ENCODE peak calls at places on chromosomes 2 and 18, in four cellular contexts. One of them, this sample, is unnamed.

GRCh38 chr2:216474925-216475670 is 23.5 kb upstream of the RPL37A start:
- DNase-seq in GM12878: no peak
- DNase-seq in K562: no peak
- DNase-seq in HepG2: no peak
- DNase-seq in this sample: no peak

GRCh38 chr18:68121308-68121707 is 593.6 kb downstream of the TMX3 start:
- DNase-seq in GM12878: no peak
- DNase-seq in HepG2: no peak
- DNase-seq in K562: no peak
- DNase-seq in this sample: peak; percentile 3

GRCh38 chr2:134869941-134870736 is 31.7 kb downstream of the ACMSD start:
- DNase-seq in HepG2: no peak
- DNase-seq in K562: no peak
- DNase-seq in GM12878: no peak
- DNase-seq in this sample: no peak

GRCh38 chr2:1039549-1039948 is 88.9 kb downstream of the SNTG2 start:
- DNase-seq in HepG2: no peak
- DNase-seq in GM12878: no peak
- DNase-seq in K562: no peak
- DNase-seq in this sample: no peak

GRCh38 chr18:28112056-28112470 is 64.9 kb downstream of the CDH2 start:
- DNase-seq in GM12878: no peak
- DNase-seq in HepG2: no peak
- DNase-seq in K562: no peak
- DNase-seq in this sample: peak; percentile 15

GRCh38 chr2:129369437-129369836 is 610.0 kb upstream of the RAB6C start:
- DNase-seq in HepG2: no peak
- DNase-seq in GM12878: peak; percentile 34
- DNase-seq in K562: no peak
- DNase-seq in this sample: no peak

GRCh38 chr2:219037783-219038549 is 3.4 kb downstream of the CFAP65 start:
- DNase-seq in HepG2: peak; percentile 35
- DNase-seq in GM12878: no peak
- DNase-seq in K562: no peak
- DNase-seq in this sample: no peak

GRCh38 chr2:30336978-30337841 is 105.9 kb downstream of the LBH start:
- DNase-seq in K562: no peak
- DNase-seq in HepG2: no peak
- DNase-seq in GM12878: peak; percentile 92
- DNase-seq in this sample: no peak

GRCh38 chr2:95379616-95379925 is 22.9 kb upstream of the FAHD2A start:
- DNase-seq in K562: peak; percentile 44
- DNase-seq in GM12878: no peak
- DNase-seq in HepG2: no peak
- DNase-seq in this sample: no peak

GRCh38 chr18:74040459-74041332 is 106.9 kb downstream of the FBXO15 start:
- DNase-seq in GM12878: no peak
- DNase-seq in HepG2: peak; percentile 28
- DNase-seq in K562: peak; percentile 58
- DNase-seq in this sample: peak; percentile 62

GRCh38 chr2:9780368-9781130 is 62.7 kb upstream of the TAF1B start:
- DNase-seq in K562: no peak
- DNase-seq in GM12878: no peak
- DNase-seq in HepG2: no peak
- DNase-seq in this sample: no peak

GRCh38 chr2:136522724-136523123 is 242.6 kb upstream of the THSD7B start:
- DNase-seq in HepG2: no peak
- DNase-seq in GM12878: no peak
- DNase-seq in K562: no peak
- DNase-seq in this sample: no peak

GRCh38 chr2:191728710-191729597 is 51.0 kb downstream of the NABP1 start:
- DNase-seq in GM12878: no peak
- DNase-seq in HepG2: no peak
- DNase-seq in K562: peak; percentile 9
- DNase-seq in this sample: no peak

GRCh38 chr18:3388980-3389379 is 61.0 kb upstream of the TGIF1 start:
- DNase-seq in K562: no peak
- DNase-seq in HepG2: no peak
- DNase-seq in GM12878: no peak
- DNase-seq in this sample: no peak
- TF ChIP-seq BHLHE40 in K562: no peak
- TF ChIP-seq BHLHE40 in HepG2: no peak
- TF ChIP-seq BHLHE40 in GM12878: no peak
- TF ChIP-seq BHLHE40 in this sample: no peak

DNA sequence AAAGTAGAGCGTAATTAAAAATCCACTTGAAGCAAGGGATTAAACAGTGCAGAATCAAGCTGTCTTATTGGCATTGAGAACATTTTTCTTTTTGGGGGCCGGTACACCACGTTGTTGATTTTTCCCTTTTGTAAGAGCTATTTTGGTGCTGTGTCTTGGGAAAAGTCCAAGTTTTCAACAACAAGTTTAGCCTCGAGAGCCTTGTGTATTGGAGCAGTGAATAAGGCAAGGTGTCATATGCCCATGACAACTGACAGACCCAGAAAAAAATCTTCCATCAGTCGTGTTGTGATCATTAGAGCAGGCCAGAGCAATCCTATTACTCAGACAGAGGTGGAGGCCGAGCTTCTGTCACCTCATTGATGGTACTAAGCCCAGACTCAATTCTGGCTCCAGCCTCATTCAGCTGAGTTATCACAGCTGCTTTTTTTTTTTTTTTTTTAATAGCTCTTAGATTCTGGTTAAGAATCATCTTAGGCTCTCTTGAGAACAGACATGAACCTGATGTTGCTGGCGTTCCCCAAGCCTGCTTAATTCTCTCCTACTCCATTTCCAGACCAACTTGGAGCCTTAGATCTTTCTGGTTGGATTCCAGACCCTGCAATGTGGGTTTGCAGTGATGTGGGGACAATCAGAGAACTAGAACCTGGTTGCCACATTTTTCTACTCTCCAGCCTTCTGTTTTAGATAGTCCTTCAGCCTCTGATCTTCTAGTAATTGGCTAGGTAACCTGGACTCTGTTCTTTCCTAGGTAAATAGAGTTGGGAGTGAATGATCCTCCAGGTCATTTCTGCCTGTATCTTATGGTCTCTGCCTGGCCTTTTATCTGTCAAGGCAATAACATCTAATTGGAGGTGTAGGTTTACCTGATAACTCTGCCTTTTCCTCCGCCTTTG is 43.2 kb downstream of the MOGAT1 start:
- DNase-seq in K562: no peak
- DNase-seq in GM12878: no peak
- DNase-seq in HepG2: peak; percentile 50
- DNase-seq in this sample: no peak
- TF ChIP-seq FOXK2 in K562: no peak
- TF ChIP-seq FOXK2 in GM12878: no peak
- TF ChIP-seq FOXK2 in HepG2: no peak
- TF ChIP-seq FOXK2 in this sample: no peak

GRCh38 chr18:76554788-76555187 is 59.7 kb upstream of the ZNF516 start:
- DNase-seq in K562: no peak
- DNase-seq in HepG2: no peak
- DNase-seq in GM12878: no peak
- DNase-seq in this sample: no peak

GRCh38 chr18:76557026-76557575 is 62.1 kb upstream of the ZNF516 start:
- DNase-seq in GM12878: no peak
- DNase-seq in K562: no peak
- DNase-seq in HepG2: peak; percentile 49
- DNase-seq in this sample: no peak

GRCh38 chr18:76564117-76564516 is 69.1 kb upstream of the ZNF516 start:
- DNase-seq in K562: no peak
- DNase-seq in GM12878: no peak
- DNase-seq in HepG2: no peak
- DNase-seq in this sample: no peak

GRCh38 chr18:76562286-76562840 is 67.3 kb upstream of the ZNF516 start:
- DNase-seq in GM12878: no peak
- DNase-seq in K562: peak; percentile 11
- DNase-seq in HepG2: no peak
- DNase-seq in this sample: no peak

DNA sequence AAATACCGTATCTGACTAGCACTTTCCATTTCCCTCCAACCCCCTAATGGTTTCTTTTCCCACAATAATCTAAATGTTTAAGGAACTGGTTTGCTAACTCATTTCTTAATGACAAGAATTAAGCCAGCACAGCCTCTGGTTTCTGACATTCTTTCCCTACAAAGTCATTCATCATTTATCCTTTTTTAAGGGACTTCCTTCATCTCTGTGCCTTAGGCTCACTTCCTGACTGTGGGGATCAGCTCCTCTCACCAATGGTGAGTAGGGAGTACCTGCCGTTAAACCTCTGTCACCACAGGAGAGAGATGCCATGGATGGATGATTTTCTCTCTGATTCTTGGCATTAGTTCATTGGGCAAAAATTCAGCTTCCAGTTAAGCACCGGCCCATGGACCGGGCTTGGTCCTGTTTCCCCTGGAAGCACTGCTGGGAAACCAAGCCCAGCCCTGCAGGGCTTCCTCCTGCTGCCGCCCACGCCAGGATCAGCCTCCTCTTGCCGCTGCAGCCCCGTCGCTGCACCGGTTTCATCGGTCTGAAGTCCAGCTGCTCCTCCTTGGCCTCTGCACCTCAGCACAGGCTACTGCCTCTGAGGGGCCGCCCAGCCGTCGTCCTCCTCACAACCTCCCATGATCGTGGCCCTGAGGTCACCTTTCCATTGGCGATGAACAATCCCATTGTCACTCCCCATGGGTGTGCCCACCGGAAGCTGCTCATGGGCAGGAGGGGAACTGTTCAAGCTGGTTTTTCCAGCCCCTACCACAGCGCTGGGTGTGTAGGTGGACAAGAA is 64.0 kb upstream of the ZNF516 start:
- DNase-seq in K562: no peak
- DNase-seq in HepG2: no peak
- DNase-seq in GM12878: no peak
- DNase-seq in this sample: no peak
- TF ChIP-seq BHLHE40 in K562: no peak
- TF ChIP-seq BHLHE40 in HepG2: no peak
- TF ChIP-seq BHLHE40 in GM12878: no peak
- TF ChIP-seq BHLHE40 in this sample: no peak

GRCh38 chr2:164897521-164898260 is 56.1 kb upstream of the COBLL1 start:
- DNase-seq in HepG2: peak; percentile 23
- DNase-seq in K562: no peak
- DNase-seq in GM12878: no peak
- DNase-seq in this sample: no peak
- TF ChIP-seq FOXK2 in HepG2: no peak
- TF ChIP-seq FOXK2 in K562: no peak
- TF ChIP-seq FOXK2 in GM12878: no peak
- TF ChIP-seq FOXK2 in this sample: no peak

DNA sequence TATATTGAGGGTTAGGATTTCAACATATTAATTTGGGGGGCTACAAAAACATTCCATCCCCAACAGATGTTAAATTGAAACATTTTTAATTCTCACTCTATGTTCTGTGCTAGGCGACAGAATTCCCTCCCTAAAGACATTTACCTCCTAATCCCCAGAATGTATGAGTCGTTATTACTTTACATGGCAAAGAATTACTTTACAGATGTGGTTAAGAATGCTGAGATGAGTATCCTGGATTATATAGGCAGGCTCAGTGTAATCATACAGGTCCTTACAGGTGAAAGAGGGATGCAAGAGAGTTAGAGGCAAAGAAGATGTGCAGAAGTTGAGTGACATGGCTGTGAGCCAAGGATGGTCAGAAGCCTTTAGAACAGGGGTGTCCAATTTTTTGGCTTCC is 974.1 kb upstream of the ACVR2A start:
- DNase-seq in GM12878: no peak
- DNase-seq in HepG2: no peak
- DNase-seq in K562: no peak
- DNase-seq in this sample: no peak
- TF ChIP-seq BHLHE40 in GM12878: no peak
- TF ChIP-seq BHLHE40 in HepG2: no peak
- TF ChIP-seq BHLHE40 in K562: no peak
- TF ChIP-seq BHLHE40 in this sample: no peak

GRCh38 chr2:102971661-102972060 is 209.8 kb downstream of the TMEM182 start:
- DNase-seq in GM12878: no peak
- DNase-seq in HepG2: no peak
- DNase-seq in K562: no peak
- DNase-seq in this sample: no peak
- TF ChIP-seq FOXK2 in GM12878: no peak
- TF ChIP-seq FOXK2 in HepG2: no peak
- TF ChIP-seq FOXK2 in K562: no peak
- TF ChIP-seq FOXK2 in this sample: no peak

DNA sequence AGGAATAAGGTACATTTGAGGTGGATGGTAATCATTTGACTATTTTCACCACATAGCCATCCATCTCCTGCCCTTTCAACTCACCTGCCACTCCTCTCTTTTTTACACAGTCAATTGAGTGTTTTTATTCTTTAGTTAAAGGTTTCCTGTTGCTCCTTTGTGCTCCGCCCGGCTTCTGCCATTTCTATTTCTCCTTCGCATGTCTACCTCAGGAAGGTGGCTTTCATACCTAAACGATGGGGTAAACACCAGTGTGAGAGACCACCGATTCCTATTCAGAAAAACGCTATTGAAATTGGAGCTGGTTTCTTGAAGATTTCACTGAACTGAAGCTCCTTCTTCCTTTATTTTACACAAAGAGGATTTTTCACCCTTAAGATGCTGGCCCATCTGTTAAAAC is 1628.0 kb upstream of the PIK3C3 start:
- DNase-seq in K562: no peak
- DNase-seq in GM12878: no peak
- DNase-seq in HepG2: no peak
- DNase-seq in this sample: no peak
- TF ChIP-seq BHLHE40 in K562: no peak
- TF ChIP-seq BHLHE40 in GM12878: no peak
- TF ChIP-seq BHLHE40 in HepG2: no peak
- TF ChIP-seq BHLHE40 in this sample: no peak

DNA sequence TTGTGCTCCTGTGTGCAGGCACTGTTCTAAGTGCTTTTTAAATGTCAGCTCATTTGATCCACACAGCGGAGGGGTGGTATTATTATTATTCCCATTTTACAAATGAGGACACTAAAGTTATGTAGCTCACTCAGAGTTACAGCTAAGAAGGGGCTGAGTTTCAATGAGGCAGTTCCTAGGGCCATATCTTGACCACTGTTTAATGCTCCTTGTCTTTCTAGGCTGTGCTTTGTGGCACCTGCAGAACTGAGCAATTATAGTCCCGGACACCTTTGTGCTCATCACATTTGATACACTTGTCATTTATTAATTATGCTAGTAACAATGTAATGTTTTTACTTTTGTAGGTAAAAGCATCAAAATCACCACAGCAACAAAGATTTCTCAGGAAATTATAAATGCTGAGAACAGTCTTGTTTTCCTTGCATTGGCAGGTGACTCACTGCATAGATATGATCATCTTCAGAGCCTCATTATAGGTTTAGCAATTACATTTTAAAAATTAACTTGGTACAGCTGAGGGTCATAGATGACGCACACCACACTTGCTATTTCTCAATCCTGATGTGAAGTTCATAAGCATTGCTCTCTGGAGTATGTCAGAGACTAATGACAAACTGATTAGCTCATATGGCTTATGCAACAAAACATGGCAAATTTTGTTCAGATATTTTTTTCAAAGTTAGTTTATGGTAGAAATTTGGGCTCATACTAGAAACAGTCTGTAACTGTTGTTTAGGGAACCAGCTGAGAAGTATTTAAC is 366.8 kb downstream of the TGIF1 start:
- DNase-seq in K562: no peak
- DNase-seq in GM12878: no peak
- DNase-seq in HepG2: peak; percentile 44
- DNase-seq in this sample: no peak
- TF ChIP-seq FOXK2 in K562: no peak
- TF ChIP-seq FOXK2 in GM12878: no peak
- TF ChIP-seq FOXK2 in HepG2: no peak
- TF ChIP-seq FOXK2 in this sample: no peak

This sample was measured in HEK293T.